ENCODE peak calls at places on chromosomes 6 and 20, in four cellular contexts. P, X, L and U are unnamed samples.

GRCh38 chr6:113732384-113732966 is 124.7 kb upstream of the MARCKS start:
- DNase-seq in X (no peak), L (peak), P (no peak), U (peak)

GRCh38 chr20:23235173-23236027 is 115.2 kb upstream of the NXT1 start:
- DNase-seq in P (no peak), X (no peak), L (peak), U (peak)

GRCh38 chr6:170011233-170012142 is 260.1 kb downstream of the ERMARD start:
- DNase-seq in X (no peak), P (no peak), L (no peak), U (no peak)

GRCh38 chr20:2829376-2829775 is 11.1 kb downstream of the PCED1A start:
- DNase-seq in L (no peak), P (no peak), X (no peak), U (no peak)

GRCh38 chr6:105097288-105097687 is 82.5 kb downstream of the POPDC3 start:
- DNase-seq in L (no peak), X (no peak), P (no peak), U (no peak)

GRCh38 chr6:36442671-36443497 is at the start of the genes KCTD20 and PXT1:
- DNase-seq in X (peak), P (peak), L (peak), U (peak)

GRCh38 chr6:106477158-106477557 is 116.6 kb downstream of the CRYBG1 start:
- DNase-seq in X (no peak), L (no peak), P (no peak), U (no peak)

GRCh38 chr20:45235995-45236394 is 14.8 kb downstream of the SEMG2 start:
- DNase-seq in L (no peak), X (no peak), P (no peak), U (no peak)

GRCh38 chr6:149984778-149985177 is 21.0 kb downstream of the ULBP1 start:
- DNase-seq in X (no peak), P (no peak), L (no peak), U (no peak)

GRCh38 chr20:12051206-12052163 is 133.8 kb downstream of the BTBD3 start:
- DNase-seq in X (no peak), P (no peak), L (no peak), U (no peak)

GRCh38 chr6:111971866-111972532 is 81.9 kb upstream of the CCN6 start:
- DNase-seq in X (no peak), P (no peak), L (peak), U (no peak)

GRCh38 chr6:18395851-18396187 is 8.7 kb downstream of the RNF144B start:
- DNase-seq in P (no peak), X (no peak), L (no peak), U (peak)

GRCh38 chr6:148682990-148683389 is 63.8 kb upstream of the UST start:
- DNase-seq in L (no peak), P (no peak), X (no peak), U (no peak)

GRCh38 chr6:6565488-6565887 is 23.0 kb upstream of the LY86 start:
- DNase-seq in P (no peak), X (no peak), L (no peak), U (no peak)

GRCh38 chr6:11410539-11411307 is 126.8 kb upstream of the TMEM170B start:
- DNase-seq in P (no peak), L (no peak), X (no peak), U (no peak)

GRCh38 chr6:106513813-106514212 is 115.5 kb downstream of the RTN4IP1 start:
- DNase-seq in X (no peak), P (no peak), L (peak), U (no peak)

GRCh38 chr6:16257999-16258708 is 19.8 kb downstream of the GMPR start:
- DNase-seq in P (peak), X (no peak), L (no peak), U (no peak)

GRCh38 chr20:4853004-4853403 is 131.3 kb downstream of the PRND start:
- DNase-seq in X (no peak), P (no peak), L (no peak), U (no peak)

GRCh38 chr20:53839423-53840176 is 230.8 kb downstream of the BCAS1 start:
- DNase-seq in L (no peak), P (no peak), X (peak), U (no peak)

GRCh38 chr20:45911486-45912343 is at the start of gene PLTP:
- DNase-seq in P (no peak), X (no peak), L (peak), U (peak)

GRCh38 chr6:155177369-155177961 is 86.3 kb upstream of the CLDN20 start:
- DNase-seq in L (peak), P (no peak), X (peak), U (peak)

GRCh38 chr6:112620832-112621569 is 273.9 kb downstream of the RFPL4B start:
- DNase-seq in P (no peak), L (peak), X (no peak), U (peak)

GRCh38 chr6:98946877-98947410 is 802 bp downstream of the FBXL4 start:
- DNase-seq in P (no peak), X (peak), L (peak), U (peak)

GRCh38 chr6:76790881-76791280 is 672.4 kb downstream of the HTR1B start:
- DNase-seq in P (no peak), X (no peak), L (no peak), U (peak)

GRCh38 chr6:2396856-2397640 is 151.6 kb upstream of the GMDS start:
- DNase-seq in L (peak), P (no peak), X (no peak), U (peak)

GRCh38 chr6:106334646-106335448 is 9.3 kb upstream of the ATG5 start:
- DNase-seq in L (peak), P (no peak), X (peak), U (peak)

GRCh38 chr6:134741193-134741521 is 208.7 kb downstream of the ALDH8A1 start:
- DNase-seq in L (no peak), X (no peak), P (no peak), U (no peak)

GRCh38 chr6:163985710-163986109 is 571.2 kb downstream of the QKI start:
- DNase-seq in X (no peak), L (peak), P (no peak), U (peak)

GRCh38 chr6:105726902-105727655 is 324.2 kb upstream of the PREP start:
- DNase-seq in P (no peak), X (no peak), L (peak), U (peak)